ENCODE peak calls at places on chromosomes 7 and 10, in nine cellular contexts. Y is HCT116; D is activated CD8-positive, alpha-beta memory T cell treated with anti-CD3 and anti-CD28 coated beads, Interleukin-2, amount 10 ng/mL, durations not matched to agents 7 days and 5 days; H is heart right ventricle; Z is naive thymus-derived CD4-positive, alpha-beta T cell; G is activated naive CD8-positive, alpha-beta T cell treated with anti-CD3 and anti-CD28 coated beads, Interleukin-2, amount 50 U/mL, for 24 hours; R is T-helper 17 cell; F is activated naive CD4-positive, alpha-beta T cell treated with anti-CD3 and anti-CD28 coated beads, Interleukin-2, amount 50 U/mL, for 72 hours; X is left ventricle myocardium superior. N is an unnamed sample.

GRCh38 chr10:92323079-92323478 is 32.1 kb downstream of the MARCHF5 start:
- ATAC-seq in Y (no peak), D (no peak), H (no peak), Z (peak), G (no peak), R (no peak), F (no peak), X (no peak), N (no peak)

GRCh38 chr10:10850227-10850626 is 167.4 kb upstream of the CELF2 start:
- ATAC-seq in Y (no peak), D (no peak), H (peak), Z (no peak), G (no peak), R (no peak), F (no peak), X (peak), N (no peak)

GRCh38 chr7:26449175-26450165 is 157.8 kb downstream of the SNX10 start:
- ATAC-seq in Y (no peak), D (no peak), H (peak), Z (no peak), G (no peak), R (no peak), F (no peak), X (no peak), N (no peak)

GRCh38 chr7:42932861-42933591 is 850 bp downstream of the MRPL32 start:
- ATAC-seq in Y (peak), D (no peak), H (peak), Z (no peak), G (no peak), R (no peak), F (no peak), X (peak), N (no peak)

GRCh38 chr7:38781991-38782390 is 127.0 kb downstream of the VPS41 start:
- ATAC-seq in Y (no peak), D (no peak), H (no peak), Z (no peak), G (no peak), R (no peak), F (no peak), X (no peak), N (no peak)

GRCh38 chr10:48762104-48763042 is 77.7 kb downstream of the WDFY4 start:
- ATAC-seq in Y (no peak), D (no peak), H (no peak), Z (no peak), G (no peak), R (no peak), F (no peak), X (peak), N (no peak)

GRCh38 chr10:101961591-101962498 is 94.1 kb downstream of the ARMH3 start:
- ATAC-seq in Y (no peak), D (no peak), H (peak), Z (no peak), G (no peak), R (no peak), F (no peak), X (peak), N (no peak)

GRCh38 chr10:128922172-128922571 is 544.9 kb upstream of the MGMT start:
- ATAC-seq in Y (no peak), D (no peak), H (no peak), Z (no peak), G (no peak), R (no peak), F (no peak), X (peak), N (no peak)

GRCh38 chr10:112298581-112298980 is 15.4 kb downstream of the TECTB start:
- ATAC-seq in Y (no peak), D (no peak), H (no peak), Z (no peak), G (no peak), R (no peak), F (no peak), X (peak), N (no peak)